ENCODE peak calls at places on chromosomes 7 and 10, in seven cellular contexts. I is ovary, W is thoracic aorta, A is breast epithelium, B is DND-41, Y is upper lobe of left lung, N is RWPE2. K is an unnamed sample.

GRCh38 chr7:139797607-139798006 is 19.8 kb upstream of the HIPK2 start:
- DNase-seq in B (no peak), N (no peak), Y (no peak), A (no peak), W (no peak), I (no peak), K (no peak)

GRCh38 chr7:43583424-43584199 is 704 bp downstream of the STK17A start:
- DNase-seq in A (peak; percentile 56), I (peak; percentile 76), N (peak; percentile 68), W (peak; percentile 28), Y (peak; percentile 96), B (peak; percentile 79), K (peak; percentile 84)

GRCh38 chr7:132489776-132490237 is 86.5 kb downstream of the PLXNA4 start:
- DNase-seq in W (no peak), N (no peak), A (no peak), B (no peak), Y (no peak), I (no peak), K (no peak)

GRCh38 chr7:130063036-130063435 is 7.3 kb upstream of the KLHDC10 start:
- DNase-seq in W (no peak), Y (no peak), B (peak; percentile 72), A (no peak), I (peak; percentile 40), N (no peak), K (no peak)

GRCh38 chr7:141460781-141461715 is 90.2 kb upstream of the AGK start:
- DNase-seq in N (no peak), A (no peak), Y (no peak), I (no peak), W (no peak), B (no peak), K (no peak)

GRCh38 chr7:26653430-26653911 is 210.9 kb downstream of the SKAP2 start:
- DNase-seq in Y (no peak), I (no peak), A (no peak), W (no peak), N (no peak), B (no peak), K (no peak)

GRCh38 chr7:31860925-31861324 is 173.9 kb downstream of the PPP1R17 start:
- DNase-seq in N (no peak), A (no peak), I (no peak), Y (no peak), W (no peak), B (no peak), K (no peak)

GRCh38 chr10:102230861-102231356 is 4.8 kb downstream of the ELOVL3 start:
- DNase-seq in W (no peak), N (no peak), Y (peak; percentile 91), A (no peak), I (no peak), B (no peak), K (no peak)

GRCh38 chr10:82378146-82378545 is 503.2 kb downstream of the NRG3 start:
- DNase-seq in N (no peak), Y (no peak), A (no peak), B (no peak), W (peak; percentile 20), I (no peak), K (peak; percentile 66)

GRCh38 chr10:105041956-105042355 is 400.9 kb downstream of the SORCS3 start:
- DNase-seq in B (no peak), Y (no peak), A (no peak), W (no peak), I (no peak), N (no peak), K (no peak)

GRCh38 chr10:36602374-36602773 is 523.0 kb upstream of the ANKRD30A start:
- DNase-seq in Y (no peak), B (no peak), N (no peak), A (no peak), W (no peak), I (no peak), K (no peak)

GRCh38 chr10:112580267-112580666 is 133.3 kb downstream of the VTI1A start:
- DNase-seq in Y (no peak), N (no peak), I (no peak), B (no peak), A (no peak), W (no peak), K (no peak)

GRCh38 chr7:20170626-20171025 is 46.6 kb downstream of the MACC1 start:
- DNase-seq in N (no peak), Y (no peak), A (no peak), W (no peak), B (no peak), I (no peak), K (no peak)

GRCh38 chr10:87646192-87646909 is 13.3 kb upstream of the PAPSS2 start:
- DNase-seq in N (no peak), W (no peak), A (no peak), I (no peak), Y (no peak), B (no peak), K (no peak)

GRCh38 chr10:132710036-132710686 is 75.8 kb downstream of the NKX6-2 start:
- DNase-seq in I (peak; percentile 12), Y (peak; percentile 58), W (no peak), B (no peak), N (peak; percentile 45), A (no peak), K (peak; percentile 5)

GRCh38 chr7:74441801-74442200 is 11.9 kb upstream of the GTF2IRD1 start:
- DNase-seq in A (no peak), I (no peak), N (no peak), Y (no peak), B (no peak), W (no peak), K (no peak)

GRCh38 chr7:140212100-140212881 is 35.5 kb upstream of the KDM7A start:
- DNase-seq in W (no peak), N (no peak), A (no peak), I (no peak), B (no peak), Y (no peak), K (no peak)

GRCh38 chr7:30851651-30852359 is 59.8 kb upstream of the AQP1 start:
- DNase-seq in A (no peak), B (no peak), Y (no peak), N (no peak), I (no peak), W (peak; percentile 67), K (peak; percentile 93)

GRCh38 chr7:133815677-133816210 is 311.4 kb upstream of the LRGUK start:
- DNase-seq in N (no peak), A (no peak), B (no peak), W (no peak), I (no peak), Y (no peak), K (no peak)

DNA sequence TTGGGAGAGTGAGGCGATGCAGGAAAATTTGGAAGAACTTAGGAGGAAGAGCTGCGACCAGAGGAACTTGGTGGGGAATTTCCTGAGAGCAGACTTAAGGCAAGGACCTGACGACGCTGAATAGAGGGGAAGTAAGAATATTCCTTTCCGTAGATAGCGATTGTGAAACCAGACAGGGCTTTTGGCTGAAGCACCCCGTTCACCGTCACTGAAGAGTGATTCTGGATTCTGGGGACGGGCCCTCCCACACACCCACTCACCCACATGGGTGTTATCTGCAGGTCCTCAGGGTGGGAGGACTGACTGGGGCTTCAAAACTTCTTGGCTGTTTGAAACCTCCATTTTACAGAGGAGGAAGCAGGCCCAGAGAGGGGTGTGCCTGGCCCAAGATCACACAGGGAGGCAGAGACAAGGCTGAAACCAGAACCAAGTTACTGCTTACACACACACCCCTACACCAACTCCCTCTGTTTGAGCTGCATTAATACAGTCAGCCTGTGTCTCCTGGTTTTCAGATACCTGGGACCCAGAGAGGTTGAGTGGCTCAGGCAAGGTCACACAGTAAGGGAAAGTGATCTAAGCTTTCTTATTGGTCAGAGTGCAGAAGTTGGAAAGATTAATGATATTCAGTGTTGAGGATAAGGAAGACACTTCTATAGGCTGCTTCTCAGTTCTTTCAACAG is 37.2 kb upstream of the CDH23 start:
- DNase-seq in B (no peak), W (no peak), Y (no peak), N (no peak), I (peak; percentile 74), A (no peak), K (no peak)
- H3K4me1 ChIP-seq in B (no peaks in the 10 kb centered on the region), W (no peaks in the 10 kb centered on the region), Y (no peaks in the 10 kb centered on the region), N (no peaks in the 10 kb centered on the region), I (no peaks in the 10 kb centered on the region), A (no peaks in the 10 kb centered on the region), K (no peaks in the 10 kb centered on the region)

DNA sequence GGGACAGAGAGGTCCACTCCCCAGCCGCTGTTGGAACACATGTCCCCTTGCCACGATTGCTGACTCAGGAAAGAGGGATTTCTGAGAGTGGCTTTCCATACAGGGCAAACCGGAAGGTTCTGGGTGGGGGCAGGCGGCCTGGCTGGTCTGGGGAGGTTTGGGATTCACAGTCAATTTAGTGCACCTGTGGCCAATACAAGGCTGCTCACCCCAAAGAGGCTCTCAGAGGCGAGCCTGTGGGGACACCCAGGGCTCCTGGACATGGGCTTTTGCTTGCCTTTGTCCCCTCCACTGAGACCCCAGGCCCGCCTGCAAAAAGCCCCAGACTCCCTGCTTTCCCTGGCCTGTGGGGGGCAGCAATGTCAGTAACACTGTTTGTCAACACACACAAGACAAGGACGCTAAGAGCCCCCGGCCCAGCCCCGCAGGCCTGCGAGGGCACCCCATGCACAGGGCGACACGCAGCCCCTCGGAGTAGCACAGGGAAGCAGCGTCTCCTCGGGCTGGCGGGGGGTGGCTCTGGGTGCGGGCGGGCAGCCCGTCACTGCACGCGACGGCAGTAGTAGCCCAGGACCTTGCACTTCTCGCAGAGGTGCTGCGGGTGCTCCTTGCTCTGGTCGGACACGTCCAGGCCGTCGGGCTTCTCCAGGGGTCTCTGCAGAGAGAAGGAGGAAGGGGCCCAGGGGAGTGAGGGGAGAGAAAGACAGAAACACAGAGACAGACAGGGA is 38.7 kb downstream of the PPIF start:
- DNase-seq in Y (peak; percentile 79), W (no peak), A (no peak), B (no peak), N (peak; percentile 58), I (peak; percentile 33), K (peak; percentile 61)
- TF ChIP-seq CTCF in Y (no peak), W (no peak), A (no peak), B (peak; percentile 12), N (peak; percentile 16), I (no peak), K (no peak)

GRCh38 chr7:134945711-134946110 is 40.6 kb upstream of the AGBL3 start:
- DNase-seq in I (no peak), N (no peak), B (no peak), W (no peak), A (no peak), Y (no peak), K (no peak)
- H3K36me3 ChIP-seq in I (no peaks in the 10 kb centered on the region), N (peaks cover 78% of the 10 kb centered on the region), B (no peaks in the 10 kb centered on the region), W (peaks cover 35% of the 10 kb centered on the region), A (no peaks in the 10 kb centered on the region), Y (no peaks in the 10 kb centered on the region), K (peaks cover 79% of the 10 kb centered on the region)

GRCh38 chr7:112083776-112084175 is 122.4 kb downstream of the DOCK4 start:
- DNase-seq in N (no peak), B (no peak), W (no peak), Y (no peak), A (no peak), I (no peak), K (no peak)
- H3K4me1 ChIP-seq in N (peaks cover 22% of the 10 kb centered on the region), B (peaks cover 31% of the 10 kb centered on the region), W (peaks cover 19% of the 10 kb centered on the region), Y (peaks cover 45% of the 10 kb centered on the region), A (peaks cover 12% of the 10 kb centered on the region), I (peaks cover 7% of the 10 kb centered on the region), K (peaks cover 17% of the 10 kb centered on the region)

DNA sequence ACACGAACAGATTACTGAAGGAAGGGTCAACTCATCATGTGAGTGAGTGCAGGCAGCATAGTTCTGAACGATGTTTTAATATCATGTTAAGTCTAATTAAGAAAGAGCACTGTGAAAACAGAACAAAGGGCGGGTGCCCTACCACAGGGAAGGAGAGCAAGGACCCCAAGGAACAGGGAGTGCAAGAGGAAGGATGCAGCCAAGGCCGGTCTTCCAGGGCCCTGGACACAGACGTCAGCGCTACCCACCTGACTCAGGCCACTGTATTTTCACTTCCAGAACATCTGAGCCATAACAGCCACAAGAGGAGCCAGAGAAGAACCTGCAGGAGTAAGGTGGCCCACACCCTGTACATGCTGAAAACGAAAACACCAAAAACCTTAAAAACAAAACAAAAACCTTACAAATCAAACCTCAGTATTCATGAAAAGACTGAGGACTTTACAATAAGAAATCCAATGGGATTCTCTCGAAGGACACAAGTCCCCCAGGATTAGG is 506.1 kb upstream of the AKR1E2 start:
- DNase-seq in I (no peak), N (no peak), Y (no peak), B (no peak), W (no peak), A (no peak), K (no peak)
- TF ChIP-seq CTCF in I (no peak), N (no peak), Y (no peak), B (peak; percentile 5), W (no peak), A (no peak), K (no peak)